ENCODE peak calls at places on chromosome 7, in seven cellular contexts. One of them, this sample, is unnamed.

GRCh38 chr7:48171190-48171589 is at the start of gene ABCA13:
- DNase-seq in stomach: no peak
- DNase-seq in CD8-positive, alpha-beta T cell: no peak
- DNase-seq in PC-9: no peak
- DNase-seq in right lobe of liver: no peak
- DNase-seq in fibroblast of lung: peak
- DNase-seq in fibroblast of mammary gland: peak
- DNase-seq in this sample: no peak

GRCh38 chr7:44520574-44520973 is 20.6 kb downstream of the NPC1L1 start:
- DNase-seq in PC-9: no peak
- DNase-seq in stomach: no peak
- DNase-seq in CD8-positive, alpha-beta T cell: no peak
- DNase-seq in fibroblast of mammary gland: no peak
- DNase-seq in right lobe of liver: no peak
- DNase-seq in fibroblast of lung: no peak
- DNase-seq in this sample: no peak

GRCh38 chr7:98213874-98214810 is 2.9 kb downstream of the BHLHA15 start:
- DNase-seq in CD8-positive, alpha-beta T cell: no peak
- DNase-seq in stomach: peak
- DNase-seq in right lobe of liver: peak
- DNase-seq in fibroblast of mammary gland: no peak
- DNase-seq in PC-9: no peak
- DNase-seq in fibroblast of lung: no peak
- DNase-seq in this sample: no peak

GRCh38 chr7:30276203-30276900 is 8.0 kb upstream of the ZNRF2 start:
- DNase-seq in fibroblast of mammary gland: peak
- DNase-seq in right lobe of liver: no peak
- DNase-seq in CD8-positive, alpha-beta T cell: peak
- DNase-seq in stomach: peak
- DNase-seq in fibroblast of lung: peak
- DNase-seq in PC-9: no peak
- DNase-seq in this sample: peak

GRCh38 chr7:139823855-139824670 is 5.0 kb upstream of the TBXAS1 start:
- DNase-seq in CD8-positive, alpha-beta T cell: no peak
- DNase-seq in right lobe of liver: no peak
- DNase-seq in stomach: no peak
- DNase-seq in PC-9: no peak
- DNase-seq in fibroblast of lung: peak
- DNase-seq in fibroblast of mammary gland: no peak
- DNase-seq in this sample: no peak

GRCh38 chr7:55048221-55048859 is 29.5 kb downstream of the EGFR start:
- DNase-seq in stomach: peak
- DNase-seq in right lobe of liver: peak
- DNase-seq in fibroblast of mammary gland: peak
- DNase-seq in PC-9: peak
- DNase-seq in CD8-positive, alpha-beta T cell: no peak
- DNase-seq in fibroblast of lung: peak
- DNase-seq in this sample: no peak

GRCh38 chr7:38748056-38748610 is 117.0 kb upstream of the AMPH start:
- DNase-seq in CD8-positive, alpha-beta T cell: no peak
- DNase-seq in stomach: no peak
- DNase-seq in fibroblast of lung: peak
- DNase-seq in fibroblast of mammary gland: peak
- DNase-seq in right lobe of liver: no peak
- DNase-seq in PC-9: no peak
- DNase-seq in this sample: no peak

GRCh38 chr7:45240187-45240776 is 82.7 kb downstream of the RAMP3 start:
- DNase-seq in stomach: no peak
- DNase-seq in fibroblast of mammary gland: no peak
- DNase-seq in PC-9: peak
- DNase-seq in right lobe of liver: no peak
- DNase-seq in fibroblast of lung: no peak
- DNase-seq in CD8-positive, alpha-beta T cell: no peak
- DNase-seq in this sample: no peak

GRCh38 chr7:4823442-4824119 is 38.2 kb downstream of the PAPOLB start:
- DNase-seq in stomach: no peak
- DNase-seq in PC-9: peak
- DNase-seq in fibroblast of lung: no peak
- DNase-seq in fibroblast of mammary gland: no peak
- DNase-seq in CD8-positive, alpha-beta T cell: no peak
- DNase-seq in right lobe of liver: no peak
- DNase-seq in this sample: no peak

GRCh38 chr7:64879800-64880199 is 23.3 kb upstream of the ZNF273 start:
- DNase-seq in fibroblast of mammary gland: no peak
- DNase-seq in CD8-positive, alpha-beta T cell: no peak
- DNase-seq in fibroblast of lung: no peak
- DNase-seq in right lobe of liver: no peak
- DNase-seq in PC-9: no peak
- DNase-seq in stomach: peak
- DNase-seq in this sample: no peak

GRCh38 chr7:46311951-46312350 is 390.9 kb upstream of the IGFBP3 start:
- DNase-seq in PC-9: no peak
- DNase-seq in stomach: no peak
- DNase-seq in right lobe of liver: no peak
- DNase-seq in fibroblast of lung: no peak
- DNase-seq in fibroblast of mammary gland: no peak
- DNase-seq in CD8-positive, alpha-beta T cell: no peak
- DNase-seq in this sample: no peak

GRCh38 chr7:150820578-150821198 is 20.1 kb downstream of the TMEM176A start:
- DNase-seq in fibroblast of mammary gland: no peak
- DNase-seq in stomach: no peak
- DNase-seq in fibroblast of lung: no peak
- DNase-seq in PC-9: no peak
- DNase-seq in CD8-positive, alpha-beta T cell: no peak
- DNase-seq in right lobe of liver: no peak
- DNase-seq in this sample: no peak
- H3K4me3 ChIP-seq in fibroblast of mammary gland: no peak
- H3K4me3 ChIP-seq in stomach: no peak
- H3K4me3 ChIP-seq in fibroblast of lung: no peak
- H3K4me3 ChIP-seq in PC-9: no peak
- H3K4me3 ChIP-seq in CD8-positive, alpha-beta T cell: no peak
- H3K4me3 ChIP-seq in right lobe of liver: no peak
- H3K4me3 ChIP-seq in this sample: no peak

DNA sequence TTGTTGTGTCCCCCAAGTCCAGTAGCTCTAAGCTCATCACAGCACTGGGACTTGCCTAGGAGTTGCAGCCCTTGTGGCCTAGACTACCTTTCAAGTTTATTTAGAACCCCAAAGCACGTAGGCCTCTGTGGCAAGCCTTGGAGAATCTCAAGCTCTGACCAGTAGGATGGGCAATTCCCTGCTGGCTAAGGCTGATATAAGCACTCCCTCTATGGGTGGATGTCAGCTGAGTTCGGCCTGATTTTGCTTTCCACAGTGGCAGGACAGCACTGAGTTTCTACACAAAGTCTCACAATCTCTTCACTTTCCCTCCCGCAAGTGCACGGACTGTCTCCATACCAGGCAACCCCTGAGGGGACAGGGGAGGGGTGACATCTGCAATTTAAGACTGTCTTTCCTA is 886.4 kb upstream of the LRRN3 start:
- DNase-seq in fibroblast of mammary gland: no peak
- DNase-seq in stomach: no peak
- DNase-seq in CD8-positive, alpha-beta T cell: no peak
- DNase-seq in right lobe of liver: no peak
- DNase-seq in fibroblast of lung: peak
- DNase-seq in PC-9: no peak
- DNase-seq in this sample: no peak
- H3K4me3 ChIP-seq in fibroblast of mammary gland: no peak
- H3K4me3 ChIP-seq in stomach: no peak
- H3K4me3 ChIP-seq in CD8-positive, alpha-beta T cell: no peak
- H3K4me3 ChIP-seq in right lobe of liver: no peak
- H3K4me3 ChIP-seq in fibroblast of lung: no peak
- H3K4me3 ChIP-seq in PC-9: no peak
- H3K4me3 ChIP-seq in this sample: no peak

GRCh38 chr7:7681191-7681935 is 37.0 kb downstream of the RPA3 start:
- DNase-seq in stomach: no peak
- DNase-seq in right lobe of liver: no peak
- DNase-seq in fibroblast of mammary gland: peak
- DNase-seq in CD8-positive, alpha-beta T cell: peak
- DNase-seq in fibroblast of lung: peak
- DNase-seq in PC-9: peak
- DNase-seq in this sample: peak
- H3K4me3 ChIP-seq in stomach: no peak
- H3K4me3 ChIP-seq in right lobe of liver: no peak
- H3K4me3 ChIP-seq in fibroblast of mammary gland: no peak
- H3K4me3 ChIP-seq in CD8-positive, alpha-beta T cell: no peak
- H3K4me3 ChIP-seq in fibroblast of lung: no peak
- H3K4me3 ChIP-seq in PC-9: peak
- H3K4me3 ChIP-seq in this sample: no peak

GRCh38 chr7:134767567-134768168 is 11.8 kb upstream of the CALD1 start:
- DNase-seq in CD8-positive, alpha-beta T cell: no peak
- DNase-seq in stomach: no peak
- DNase-seq in right lobe of liver: no peak
- DNase-seq in fibroblast of mammary gland: no peak
- DNase-seq in PC-9: no peak
- DNase-seq in fibroblast of lung: no peak
- DNase-seq in this sample: no peak

GRCh38 chr7:134770676-134771075 is 8.8 kb upstream of the CALD1 start:
- DNase-seq in PC-9: peak
- DNase-seq in CD8-positive, alpha-beta T cell: no peak
- DNase-seq in fibroblast of mammary gland: no peak
- DNase-seq in stomach: no peak
- DNase-seq in right lobe of liver: no peak
- DNase-seq in fibroblast of lung: no peak
- DNase-seq in this sample: no peak

GRCh38 chr7:134771889-134772288 is 7.5 kb upstream of the CALD1 start:
- DNase-seq in stomach: no peak
- DNase-seq in PC-9: peak
- DNase-seq in fibroblast of mammary gland: no peak
- DNase-seq in right lobe of liver: no peak
- DNase-seq in CD8-positive, alpha-beta T cell: no peak
- DNase-seq in fibroblast of lung: no peak
- DNase-seq in this sample: no peak

GRCh38 chr7:134766779-134767566 is 12.5 kb upstream of the CALD1 start:
- DNase-seq in fibroblast of lung: peak
- DNase-seq in fibroblast of mammary gland: peak
- DNase-seq in right lobe of liver: no peak
- DNase-seq in CD8-positive, alpha-beta T cell: no peak
- DNase-seq in stomach: no peak
- DNase-seq in PC-9: peak
- DNase-seq in this sample: no peak

DNA sequence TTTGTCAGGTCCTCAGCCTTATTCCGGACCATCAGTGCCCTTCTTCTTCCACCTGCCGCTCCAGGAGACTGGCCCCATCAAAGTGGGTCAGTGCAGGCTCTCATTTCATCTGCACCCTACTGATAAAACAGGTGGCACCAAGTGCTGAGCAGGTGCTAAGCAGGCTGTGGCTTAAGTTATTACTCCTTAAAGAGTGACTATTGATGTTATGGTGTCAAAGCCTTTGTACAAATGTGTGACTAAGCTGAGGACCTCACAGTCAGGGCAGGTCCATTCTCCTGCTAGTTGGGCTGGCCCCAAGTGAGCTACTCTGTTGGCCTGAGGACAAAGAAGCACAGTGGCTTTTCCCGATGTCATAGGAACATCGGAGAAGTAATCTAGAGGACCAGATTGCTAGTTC is 11.2 kb upstream of the CALD1 start:
- DNase-seq in stomach: no peak
- DNase-seq in fibroblast of mammary gland: no peak
- DNase-seq in PC-9: no peak
- DNase-seq in CD8-positive, alpha-beta T cell: no peak
- DNase-seq in right lobe of liver: no peak
- DNase-seq in fibroblast of lung: no peak
- DNase-seq in this sample: no peak
- H3K4me3 ChIP-seq in stomach: no peak
- H3K4me3 ChIP-seq in fibroblast of mammary gland: no peak
- H3K4me3 ChIP-seq in PC-9: no peak
- H3K4me3 ChIP-seq in CD8-positive, alpha-beta T cell: no peak
- H3K4me3 ChIP-seq in right lobe of liver: no peak
- H3K4me3 ChIP-seq in fibroblast of lung: no peak
- H3K4me3 ChIP-seq in this sample: no peak

DNA sequence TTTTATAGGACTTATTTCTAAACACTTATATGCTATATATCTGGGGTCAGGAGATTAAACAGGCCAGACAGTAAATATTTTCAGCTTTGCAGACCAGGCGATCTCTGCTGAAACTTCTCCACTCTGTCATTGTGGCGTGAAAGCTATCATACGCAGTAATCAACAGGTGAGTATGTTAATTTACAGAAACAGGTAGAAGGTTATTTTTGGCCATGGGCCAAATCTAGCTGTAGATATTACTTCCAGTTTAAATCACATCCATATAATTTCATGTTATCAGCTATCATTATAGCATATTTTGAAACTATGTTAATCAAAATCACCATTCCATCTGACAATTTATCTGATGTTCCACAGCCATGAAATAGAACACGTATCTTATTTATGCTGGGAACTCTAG is 67.8 kb downstream of the GPR37 start:
- DNase-seq in right lobe of liver: no peak
- DNase-seq in fibroblast of mammary gland: no peak
- DNase-seq in PC-9: no peak
- DNase-seq in stomach: no peak
- DNase-seq in CD8-positive, alpha-beta T cell: no peak
- DNase-seq in fibroblast of lung: no peak
- DNase-seq in this sample: no peak
- H3K4me3 ChIP-seq in right lobe of liver: no peak
- H3K4me3 ChIP-seq in fibroblast of mammary gland: no peak
- H3K4me3 ChIP-seq in PC-9: no peak
- H3K4me3 ChIP-seq in stomach: no peak
- H3K4me3 ChIP-seq in CD8-positive, alpha-beta T cell: no peak
- H3K4me3 ChIP-seq in fibroblast of lung: no peak
- H3K4me3 ChIP-seq in this sample: no peak

GRCh38 chr7:52431082-52431815 is 604.2 kb upstream of the POM121L12 start:
- DNase-seq in PC-9: no peak
- DNase-seq in fibroblast of lung: no peak
- DNase-seq in fibroblast of mammary gland: no peak
- DNase-seq in CD8-positive, alpha-beta T cell: no peak
- DNase-seq in stomach: no peak
- DNase-seq in right lobe of liver: no peak
- DNase-seq in this sample: no peak
- H3K4me3 ChIP-seq in PC-9: no peak
- H3K4me3 ChIP-seq in fibroblast of lung: no peak
- H3K4me3 ChIP-seq in fibroblast of mammary gland: no peak
- H3K4me3 ChIP-seq in CD8-positive, alpha-beta T cell: no peak
- H3K4me3 ChIP-seq in stomach: no peak
- H3K4me3 ChIP-seq in right lobe of liver: no peak
- H3K4me3 ChIP-seq in this sample: no peak

DNA sequence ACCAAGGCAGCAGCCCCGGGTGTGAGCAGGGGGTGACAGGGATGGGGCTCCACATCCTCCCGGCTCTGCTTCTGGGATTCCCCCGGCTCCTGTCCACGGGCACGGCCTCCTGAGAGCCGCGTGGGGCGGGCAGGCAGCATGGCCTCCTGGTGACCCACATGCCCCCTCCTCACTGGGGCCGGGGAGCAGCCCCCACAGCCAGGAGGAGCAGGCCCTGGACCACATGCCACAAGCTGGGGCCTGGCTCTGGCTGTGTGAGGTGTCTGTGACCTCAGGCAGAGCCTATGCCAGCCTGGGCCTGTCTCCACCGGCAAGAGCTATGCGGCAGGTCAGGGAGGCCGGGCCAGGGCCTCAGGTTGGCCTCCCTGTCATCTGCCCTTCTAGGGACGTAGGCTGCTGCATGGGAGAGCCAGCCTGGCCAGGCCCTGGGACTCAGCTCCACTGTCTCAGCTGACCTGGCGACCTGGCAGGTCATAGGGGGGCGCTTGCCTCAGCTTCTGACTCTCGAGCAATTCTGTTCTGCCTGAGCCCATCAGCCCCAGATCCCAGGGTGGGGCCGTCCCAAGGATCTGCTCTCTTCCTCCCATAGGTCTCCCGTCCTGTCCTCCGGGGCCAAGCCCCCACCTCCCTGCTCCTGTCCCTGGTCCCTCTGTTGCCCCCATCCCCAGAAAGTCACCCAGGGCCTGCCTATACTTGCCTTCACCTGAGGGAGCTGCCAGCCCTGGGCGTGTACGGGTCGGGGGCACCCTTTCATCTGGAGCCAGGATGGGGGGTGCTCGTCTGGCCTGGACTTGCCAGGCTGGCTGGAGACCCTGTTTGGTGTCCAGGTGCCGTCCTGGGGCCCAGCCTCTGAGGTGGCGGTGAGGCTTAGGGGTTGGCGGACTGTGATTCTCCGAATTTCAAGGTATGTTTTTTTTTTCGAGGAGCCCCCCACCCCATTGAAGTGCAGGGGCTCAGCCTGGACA is 3.9 kb upstream of the TMEM184A start:
- DNase-seq in fibroblast of mammary gland: no peak
- DNase-seq in right lobe of liver: peak
- DNase-seq in PC-9: no peak
- DNase-seq in fibroblast of lung: no peak
- DNase-seq in stomach: no peak
- DNase-seq in CD8-positive, alpha-beta T cell: no peak
- DNase-seq in this sample: no peak
- H3K4me3 ChIP-seq in fibroblast of mammary gland: no peak
- H3K4me3 ChIP-seq in right lobe of liver: no peak
- H3K4me3 ChIP-seq in PC-9: no peak
- H3K4me3 ChIP-seq in fibroblast of lung: no peak
- H3K4me3 ChIP-seq in stomach: no peak
- H3K4me3 ChIP-seq in CD8-positive, alpha-beta T cell: no peak
- H3K4me3 ChIP-seq in this sample: no peak